ENCODE peak calls at places on chromosomes 13 and 19, in nine cellular contexts. Q is prostate gland; E is psoas muscle; P is PC-9; R is activated CD8-positive, alpha-beta T cell treated with anti-CD3 and anti-CD28 coated beads for 36 hours; B is IMR-90; K is tibial nerve; D is neural progenitor cell; T is body of pancreas. N is an unnamed sample.

GRCh38 chr13:110989331-110989730 is 74.5 kb upstream of the ANKRD10 start:
- DNase-seq in Q (no peak), E (no peak), P (no peak), R (no peak), B (peak), K (no peak), D (no peak), T (no peak), N (no peak)

GRCh38 chr19:4089400-4089908 is 22.8 kb upstream of the ZBTB7A start:
- DNase-seq in Q (no peak), E (peak), P (no peak), R (peak), B (no peak), K (no peak), D (no peak), T (no peak), N (no peak)

GRCh38 chr13:27774169-27774568 is 18.1 kb upstream of the GSX1 start:
- DNase-seq in Q (no peak), E (no peak), P (no peak), R (no peak), B (no peak), K (no peak), D (no peak), T (no peak), N (no peak)

GRCh38 chr19:2194513-2195078 is 30.9 kb downstream of the DOT1L start:
- DNase-seq in Q (no peak), E (no peak), P (no peak), R (no peak), B (no peak), K (no peak), D (no peak), T (no peak), N (no peak)

GRCh38 chr13:113726961-113727411 is 32.0 kb upstream of the TMEM255B start:
- DNase-seq in Q (no peak), E (no peak), P (no peak), R (peak), B (peak), K (no peak), D (no peak), T (peak), N (no peak)

GRCh38 chr13:93398167-93398566 is 171.6 kb downstream of the GPC6 start:
- DNase-seq in Q (no peak), E (no peak), P (no peak), R (no peak), B (peak), K (no peak), D (no peak), T (no peak), N (no peak)

GRCh38 chr19:52722062-52723005 is 12.5 kb downstream of the ZNF611 start:
- DNase-seq in Q (no peak), E (no peak), P (peak), R (no peak), B (peak), K (no peak), D (no peak), T (no peak), N (no peak)

GRCh38 chr19:1333789-1334188 is 48.1 kb downstream of the EFNA2 start:
- DNase-seq in Q (no peak), E (no peak), P (no peak), R (no peak), B (no peak), K (no peak), D (no peak), T (no peak), N (no peak)

GRCh38 chr19:21084343-21084742 is 2.3 kb downstream of the ZNF714 start:
- DNase-seq in Q (no peak), E (no peak), P (no peak), R (peak), B (peak), K (no peak), D (no peak), T (no peak), N (no peak)

GRCh38 chr19:518292-519231 is 11.3 kb downstream of the TPGS1 start:
- DNase-seq in Q (no peak), E (peak), P (no peak), R (peak), B (peak), K (no peak), D (peak), T (no peak), N (peak)

GRCh38 chr13:40342461-40342860 is 324.0 kb downstream of the FOXO1 start:
- DNase-seq in Q (no peak), E (no peak), P (no peak), R (no peak), B (no peak), K (no peak), D (no peak), T (no peak), N (no peak)

GRCh38 chr19:38736413-38737280 is 7.6 kb downstream of the CAPN12 start:
- DNase-seq in Q (peak), E (peak), P (no peak), R (peak), B (no peak), K (no peak), D (peak), T (peak), N (no peak)

GRCh38 chr13:45199716-45200115 is 1.1 kb downstream of the KCTD4 start:
- DNase-seq in Q (no peak), E (no peak), P (no peak), R (no peak), B (no peak), K (no peak), D (no peak), T (no peak), N (no peak)

GRCh38 chr13:80338781-80339577 is 1.9 kb downstream of the SPRY2 start:
- DNase-seq in Q (peak), E (peak), P (peak), R (peak), B (peak), K (peak), D (peak), T (peak), N (peak)

GRCh38 chr13:112671359-112671758 is 18.5 kb upstream of the ATP11A start:
- DNase-seq in Q (no peak), E (no peak), P (no peak), R (no peak), B (no peak), K (no peak), D (no peak), T (no peak), N (no peak)

GRCh38 chr19:5137571-5138124 is 168.7 kb downstream of the KDM4B start:
- DNase-seq in Q (no peak), E (peak), P (no peak), R (peak), B (no peak), K (no peak), D (peak), T (peak), N (peak)

GRCh38 chr13:98020271-98020670 is 66.8 kb downstream of the IPO5 start:
- DNase-seq in Q (no peak), E (no peak), P (no peak), R (no peak), B (peak), K (no peak), D (no peak), T (no peak), N (no peak)

GRCh38 chr13:94947392-94947791 is 235.0 kb upstream of the SOX21 start:
- DNase-seq in Q (no peak), E (no peak), P (no peak), R (no peak), B (no peak), K (no peak), D (no peak), T (no peak), N (no peak)

GRCh38 chr13:21672811-21673591 is 2.1 kb downstream of the FGF9 start:
- DNase-seq in Q (no peak), E (no peak), P (no peak), R (peak), B (no peak), K (no peak), D (peak), T (no peak), N (no peak)

GRCh38 chr13:21673592-21674270 is 2.9 kb downstream of the FGF9 start:
- DNase-seq in Q (no peak), E (peak), P (no peak), R (peak), B (peak), K (no peak), D (peak), T (peak), N (peak)

GRCh38 chr13:21675095-21676007 is 4.5 kb downstream of the FGF9 start:
- DNase-seq in Q (no peak), E (peak), P (no peak), R (peak), B (no peak), K (no peak), D (peak), T (peak), N (peak)

GRCh38 chr13:21676611-21677021 is 5.7 kb downstream of the FGF9 start:
- DNase-seq in Q (no peak), E (no peak), P (no peak), R (peak), B (no peak), K (no peak), D (peak), T (peak), N (peak)

GRCh38 chr13:21674271-21675009 is 3.6 kb downstream of the FGF9 start:
- DNase-seq in Q (no peak), E (peak), P (no peak), R (peak), B (no peak), K (no peak), D (peak), T (peak), N (peak)
- TF ChIP-seq CTCF in Q (no peak), E (no peak), P (no peak), R (no peak), B (no peak), K (no peak), D (no peak), T (no peak), N (no peak)

DNA sequence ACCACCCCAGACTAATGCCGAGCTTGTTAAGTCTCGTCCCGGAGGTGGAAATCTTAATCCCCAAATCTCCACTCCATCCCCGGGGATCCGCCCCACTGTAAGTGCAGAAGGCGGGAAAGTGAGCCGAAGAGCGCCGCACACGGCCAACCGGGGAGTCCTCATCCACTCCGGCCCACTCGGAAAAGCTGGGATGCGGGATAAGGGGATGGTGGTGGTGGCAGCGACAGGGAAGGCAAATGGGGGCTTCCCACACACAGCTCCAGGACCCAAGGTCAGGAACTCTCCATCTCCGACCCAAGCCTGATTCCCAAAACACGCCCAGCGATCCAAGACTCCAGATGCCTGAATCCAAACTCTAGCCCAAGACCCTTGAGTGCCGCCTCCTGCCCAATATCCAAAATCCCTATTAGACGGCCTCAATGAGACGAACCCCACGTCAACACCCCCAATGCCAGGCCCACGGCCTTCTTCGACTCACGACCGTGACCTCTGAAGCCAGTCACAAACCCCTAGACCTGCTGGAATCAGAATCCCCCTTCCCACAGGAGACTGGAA is 481 bp downstream of the FBL start:
- DNase-seq in Q (no peak), E (no peak), P (no peak), R (no peak), B (no peak), K (no peak), D (peak), T (no peak), N (peak)
- TF ChIP-seq CTCF in Q (no peak), E (no peak), P (no peak), R (no peak), B (peak), K (no peak), D (no peak), T (no peak), N (no peak)

GRCh38 chr19:55549500-55550320 is 4.4 kb upstream of the SBK3 start:
- DNase-seq in Q (no peak), E (peak), P (peak), R (no peak), B (peak), K (no peak), D (peak), T (no peak), N (peak)
- TF ChIP-seq CTCF in Q (no peak), E (peak), P (no peak), R (no peak), B (no peak), K (no peak), D (peak), T (no peak), N (no peak)

GRCh38 chr19:42961119-42961518 is 24.1 kb upstream of the PSG7 start:
- DNase-seq in Q (no peak), E (no peak), P (no peak), R (no peak), B (no peak), K (no peak), D (no peak), T (no peak), N (no peak)
- TF ChIP-seq CTCF in Q (no peak), E (no peak), P (no peak), R (no peak), B (no peak), K (no peak), D (no peak), T (no peak), N (no peak)

DNA sequence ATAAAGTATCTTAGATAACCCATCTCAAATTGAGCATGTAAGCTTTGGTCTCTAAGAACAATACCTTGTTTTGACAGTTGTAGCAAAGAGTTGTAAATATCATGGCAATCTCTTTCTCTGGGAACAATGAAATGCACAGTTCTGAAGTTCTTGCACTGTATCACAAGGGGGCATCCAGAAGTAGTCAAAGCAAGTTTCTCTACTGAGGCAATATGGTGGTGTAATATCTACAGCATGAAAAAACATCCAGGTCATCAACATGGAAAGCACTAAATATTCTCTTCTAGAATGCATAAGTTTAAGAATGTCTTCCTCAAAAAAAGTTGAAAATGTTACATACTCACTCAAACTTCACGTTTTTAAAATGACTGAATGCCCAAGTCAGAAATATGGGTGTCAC is 19.6 kb downstream of the MTMR6 start:
- DNase-seq in Q (no peak), E (no peak), P (no peak), R (no peak), B (peak), K (no peak), D (no peak), T (no peak), N (no peak)
- TF ChIP-seq CTCF in Q (no peak), E (no peak), P (peak), R (peak), B (peak), K (no peak), D (peak), T (no peak), N (no peak)